ENCODE peak calls at places on chromosome 7, in five cellular contexts. T is non-pigmented ciliary epithelial cell, W is endothelial cell, M is ELF-1, A is brain microvascular endothelial cell. L is an unnamed sample.

GRCh38 chr7:521221-522070 is 1.8 kb upstream of the PDGFA start:
- DNase-seq in T (no peak), W (peak), M (no peak), A (peak), L (peak)

GRCh38 chr7:150446288-150446938 is 4.0 kb upstream of the GIMAP8 start:
- DNase-seq in T (no peak), W (no peak), M (no peak), A (no peak), L (peak)

GRCh38 chr7:69186974-69187373 is 411.3 kb upstream of the AUTS2 start:
- DNase-seq in T (no peak), W (no peak), M (no peak), A (no peak), L (peak)

GRCh38 chr7:151845412-151846205 is 31.3 kb downstream of the PRKAG2 start:
- DNase-seq in T (no peak), W (no peak), M (no peak), A (no peak), L (no peak)

GRCh38 chr7:42096681-42097637 is 140.1 kb downstream of the GLI3 start:
- DNase-seq in T (no peak), W (no peak), M (peak), A (no peak), L (peak)

GRCh38 chr7:47819054-47819920 is 129.0 kb downstream of the PKD1L1 start:
- DNase-seq in T (no peak), W (peak), M (peak), A (peak), L (peak)

GRCh38 chr7:101363734-101364374 is 1.2 kb downstream of the COL26A1 start:
- DNase-seq in T (no peak), W (peak), M (peak), A (no peak), L (no peak)

GRCh38 chr7:129741743-129742213 is 130.3 kb downstream of the NRF1 start:
- DNase-seq in T (no peak), W (no peak), M (no peak), A (no peak), L (no peak)

GRCh38 chr7:6221340-6222319 is 50.8 kb downstream of the CYTH3 start:
- DNase-seq in T (no peak), W (no peak), M (no peak), A (peak), L (peak)

GRCh38 chr7:151754142-151754590 is 122.7 kb downstream of the PRKAG2 start:
- DNase-seq in T (peak), W (peak), M (peak), A (peak), L (peak)

GRCh38 chr7:95674101-95674500 is 77.8 kb upstream of the PDK4 start:
- DNase-seq in T (no peak), W (no peak), M (no peak), A (no peak), L (no peak)

GRCh38 chr7:79692015-79692414 is 238.5 kb upstream of the MAGI2 start:
- DNase-seq in T (peak), W (no peak), M (no peak), A (peak), L (peak)

GRCh38 chr7:67917118-67917755 is 920.6 kb downstream of the TYW1 start:
- DNase-seq in T (no peak), W (no peak), M (no peak), A (no peak), L (no peak)

GRCh38 chr7:100711369-100711768 is 5.4 kb downstream of the POP7 start:
- DNase-seq in T (no peak), W (no peak), M (no peak), A (no peak), L (no peak)

GRCh38 chr7:112067609-112068540 is 138.3 kb downstream of the DOCK4 start:
- DNase-seq in T (no peak), W (no peak), M (no peak), A (no peak), L (peak)

GRCh38 chr7:88664630-88665233 is 94.8 kb upstream of the ZNF804B start:
- DNase-seq in T (peak), W (no peak), M (peak), A (peak), L (peak)

GRCh38 chr7:25454562-25455031 is 226.3 kb upstream of the NPVF start:
- DNase-seq in T (no peak), W (no peak), M (no peak), A (no peak), L (no peak)

GRCh38 chr7:158174947-158175346 is 412.7 kb downstream of the PTPRN2 start:
- DNase-seq in T (no peak), W (no peak), M (no peak), A (no peak), L (no peak)

GRCh38 chr7:78398081-78398480 is 599.5 kb downstream of the PHTF2 start:
- DNase-seq in T (no peak), W (no peak), M (no peak), A (no peak), L (no peak)

GRCh38 chr7:112110651-112111050 is 95.5 kb downstream of the DOCK4 start:
- DNase-seq in T (no peak), W (no peak), M (no peak), A (no peak), L (no peak)

GRCh38 chr7:22821702-22822485 is 755 bp downstream of the TOMM7 start:
- DNase-seq in T (no peak), W (no peak), M (peak), A (no peak), L (no peak)

GRCh38 chr7:131293018-131293417 is 34.7 kb upstream of the MKLN1 start:
- DNase-seq in T (peak), W (no peak), M (no peak), A (peak), L (peak)

GRCh38 chr7:2384354-2385243 is 18.8 kb upstream of the CHST12 start:
- DNase-seq in T (no peak), W (no peak), M (no peak), A (no peak), L (no peak)

GRCh38 chr7:12474035-12474434 is 70.4 kb upstream of the VWDE start:
- DNase-seq in T (no peak), W (no peak), M (no peak), A (no peak), L (no peak)

GRCh38 chr7:149692557-149692982 is 80.8 kb downstream of the ZNF467 start:
- DNase-seq in T (no peak), W (no peak), M (peak), A (no peak), L (no peak)

GRCh38 chr7:142796501-142797341 is 26.0 kb downstream of the PRSS2 start:
- DNase-seq in T (no peak), W (peak), M (peak), A (peak), L (no peak)

GRCh38 chr7:130899638-130900401 is 165.8 kb upstream of the KLF14 start:
- DNase-seq in T (no peak), W (no peak), M (no peak), A (no peak), L (no peak)

GRCh38 chr7:132800522-132800921 is 224.3 kb upstream of the PLXNA4 start:
- DNase-seq in T (no peak), W (no peak), M (no peak), A (no peak), L (no peak)

GRCh38 chr7:141944811-141945210 is 2.0 kb downstream of the CLEC5A start:
- DNase-seq in T (no peak), W (no peak), M (no peak), A (no peak), L (no peak)

GRCh38 chr7:42685911-42686310 is 226.0 kb downstream of the C7orf25 start:
- DNase-seq in T (no peak), W (no peak), M (peak), A (no peak), L (no peak)

GRCh38 chr7:42527004-42527403 is 290.0 kb upstream of the GLI3 start:
- DNase-seq in T (no peak), W (no peak), M (peak), A (no peak), L (no peak)

GRCh38 chr7:155797262-155798250 is 14.7 kb downstream of the SHH start:
- DNase-seq in T (no peak), W (no peak), M (no peak), A (no peak), L (no peak)

GRCh38 chr7:131826960-131827359 is 270.5 kb upstream of the PODXL start:
- DNase-seq in T (no peak), W (no peak), M (peak), A (no peak), L (peak)

GRCh38 chr7:33742521-33742920 is 162.8 kb upstream of the BMPER start:
- DNase-seq in T (no peak), W (no peak), M (no peak), A (no peak), L (no peak)

GRCh38 chr7:90681336-90682019 is 85.4 kb downstream of the CDK14 start:
- DNase-seq in T (no peak), W (no peak), M (no peak), A (no peak), L (no peak)